ENCODE peak calls at places on chromosomes 11 and 22, in seven cellular contexts. One of them, this sample, is unnamed. For H3K4me1, the result is how much of the 10 kb centered on the place peaks cover.

GRCh38 chr11:57791321-57792059 is 29.9 kb downstream of the CTNND1 start:
- DNase-seq in neural progenitor cell: no peak
- DNase-seq in A673: no peak
- DNase-seq in fibroblast of lung: no peak
- DNase-seq in stomach: no peak
- DNase-seq in Panc1: no peak
- DNase-seq in adrenal gland: no peak
- DNase-seq in this sample: no peak

GRCh38 chr22:17980638-17981051 is 43.7 kb downstream of the MICAL3 start:
- DNase-seq in fibroblast of lung: peak
- DNase-seq in Panc1: no peak
- DNase-seq in stomach: peak
- DNase-seq in adrenal gland: peak
- DNase-seq in neural progenitor cell: peak
- DNase-seq in A673: peak
- DNase-seq in this sample: peak

GRCh38 chr11:15720460-15720859 is 605.7 kb downstream of the INSC start:
- DNase-seq in adrenal gland: no peak
- DNase-seq in stomach: no peak
- DNase-seq in A673: peak
- DNase-seq in fibroblast of lung: peak
- DNase-seq in neural progenitor cell: no peak
- DNase-seq in Panc1: no peak
- DNase-seq in this sample: no peak

GRCh38 chr11:126359431-126360048 is 4.1 kb downstream of the ST3GAL4 start:
- DNase-seq in Panc1: no peak
- DNase-seq in neural progenitor cell: no peak
- DNase-seq in fibroblast of lung: peak
- DNase-seq in adrenal gland: peak
- DNase-seq in A673: peak
- DNase-seq in stomach: no peak
- DNase-seq in this sample: peak

GRCh38 chr11:36373040-36374010 is 77.2 kb downstream of the PRR5L start:
- DNase-seq in stomach: no peak
- DNase-seq in neural progenitor cell: no peak
- DNase-seq in fibroblast of lung: no peak
- DNase-seq in adrenal gland: no peak
- DNase-seq in Panc1: no peak
- DNase-seq in A673: peak
- DNase-seq in this sample: no peak

GRCh38 chr11:20247540-20248138 is 87.4 kb upstream of the DBX1 start:
- DNase-seq in A673: no peak
- DNase-seq in stomach: no peak
- DNase-seq in fibroblast of lung: no peak
- DNase-seq in adrenal gland: no peak
- DNase-seq in neural progenitor cell: peak
- DNase-seq in Panc1: no peak
- DNase-seq in this sample: no peak

GRCh38 chr11:124602193-124602592 is 9.0 kb upstream of the PANX3 start:
- DNase-seq in adrenal gland: no peak
- DNase-seq in stomach: no peak
- DNase-seq in A673: no peak
- DNase-seq in neural progenitor cell: no peak
- DNase-seq in fibroblast of lung: no peak
- DNase-seq in Panc1: peak
- DNase-seq in this sample: no peak

GRCh38 chr11:128544625-128545024 is 42.7 kb downstream of the ETS1 start:
- DNase-seq in neural progenitor cell: peak
- DNase-seq in A673: peak
- DNase-seq in adrenal gland: no peak
- DNase-seq in fibroblast of lung: peak
- DNase-seq in stomach: no peak
- DNase-seq in Panc1: no peak
- DNase-seq in this sample: no peak

GRCh38 chr11:83648610-83649467 is 362.7 kb upstream of the CCDC90B start:
- DNase-seq in adrenal gland: no peak
- DNase-seq in Panc1: no peak
- DNase-seq in neural progenitor cell: peak
- DNase-seq in fibroblast of lung: no peak
- DNase-seq in A673: peak
- DNase-seq in stomach: no peak
- DNase-seq in this sample: no peak

GRCh38 chr11:26333906-26334305 is 2.0 kb downstream of the ANO3 start:
- DNase-seq in adrenal gland: no peak
- DNase-seq in A673: peak
- DNase-seq in Panc1: no peak
- DNase-seq in stomach: no peak
- DNase-seq in neural progenitor cell: no peak
- DNase-seq in fibroblast of lung: peak
- DNase-seq in this sample: no peak

GRCh38 chr11:45001466-45002165 is 50.9 kb upstream of the TP53I11 start:
- DNase-seq in adrenal gland: no peak
- DNase-seq in stomach: no peak
- DNase-seq in Panc1: no peak
- DNase-seq in fibroblast of lung: no peak
- DNase-seq in A673: no peak
- DNase-seq in neural progenitor cell: no peak
- DNase-seq in this sample: no peak

GRCh38 chr22:31082606-31083376 is 1.7 kb downstream of the SMTN start:
- DNase-seq in neural progenitor cell: peak
- DNase-seq in A673: peak
- DNase-seq in stomach: peak
- DNase-seq in fibroblast of lung: peak
- DNase-seq in adrenal gland: peak
- DNase-seq in Panc1: no peak
- DNase-seq in this sample: peak
- H3K4me1 ChIP-seq in neural progenitor cell: under half
- H3K4me1 ChIP-seq in A673: under half
- H3K4me1 ChIP-seq in stomach: half or more
- H3K4me1 ChIP-seq in fibroblast of lung: under half
- H3K4me1 ChIP-seq in adrenal gland: under half
- H3K4me1 ChIP-seq in Panc1: under half
- H3K4me1 ChIP-seq in this sample: under half

GRCh38 chr22:46735747-46736608 is 2.1 kb downstream of the CERK start:
- DNase-seq in fibroblast of lung: no peak
- DNase-seq in adrenal gland: no peak
- DNase-seq in stomach: no peak
- DNase-seq in A673: no peak
- DNase-seq in neural progenitor cell: peak
- DNase-seq in Panc1: no peak
- DNase-seq in this sample: peak
- H3K4me1 ChIP-seq in fibroblast of lung: under half
- H3K4me1 ChIP-seq in adrenal gland: half or more
- H3K4me1 ChIP-seq in stomach: half or more
- H3K4me1 ChIP-seq in A673: under half
- H3K4me1 ChIP-seq in neural progenitor cell: under half
- H3K4me1 ChIP-seq in Panc1: under half
- H3K4me1 ChIP-seq in this sample: half or more

GRCh38 chr22:29914991-29915390 is 32.0 kb downstream of the MTMR3 start:
- DNase-seq in Panc1: no peak
- DNase-seq in adrenal gland: no peak
- DNase-seq in neural progenitor cell: no peak
- DNase-seq in stomach: no peak
- DNase-seq in A673: no peak
- DNase-seq in fibroblast of lung: no peak
- DNase-seq in this sample: no peak
- H3K4me1 ChIP-seq in Panc1: under half
- H3K4me1 ChIP-seq in adrenal gland: under half
- H3K4me1 ChIP-seq in neural progenitor cell: under half
- H3K4me1 ChIP-seq in stomach: half or more
- H3K4me1 ChIP-seq in A673: under half
- H3K4me1 ChIP-seq in fibroblast of lung: under half
- H3K4me1 ChIP-seq in this sample: under half

DNA sequence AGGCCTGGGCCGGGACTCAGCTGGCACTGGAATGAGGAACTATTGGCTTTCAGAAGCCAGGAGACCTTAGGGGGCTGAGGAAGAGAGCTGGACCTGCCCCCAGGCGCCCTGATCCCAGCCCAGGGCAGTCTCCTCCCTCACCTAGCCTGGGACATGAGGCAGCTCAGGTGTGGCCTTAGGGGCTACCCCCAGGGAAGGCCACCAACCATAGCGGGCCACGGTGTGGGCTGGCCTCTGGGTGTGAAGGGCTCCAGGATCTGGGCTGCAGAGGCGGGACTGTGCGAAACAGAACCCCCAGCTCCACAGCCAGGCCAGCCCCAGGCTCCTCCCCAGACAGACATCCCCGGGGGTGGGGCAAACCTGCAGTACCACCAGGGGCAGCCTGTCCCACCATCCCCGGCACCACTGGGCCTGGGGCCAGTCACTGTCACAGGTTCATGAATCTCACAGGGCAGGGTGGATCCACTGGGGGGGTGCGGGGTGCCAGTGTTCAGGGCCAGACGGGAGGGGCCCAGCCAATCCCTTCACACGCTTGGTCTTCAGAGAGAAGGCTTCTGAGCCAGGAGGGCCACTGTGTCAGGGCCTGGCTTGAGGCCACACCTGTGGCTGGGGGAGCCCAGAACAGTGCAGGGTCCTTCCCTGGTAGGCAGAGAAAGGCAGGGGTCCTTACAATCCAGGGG is 3.5 kb downstream of the PLXNB2 start:
- DNase-seq in Panc1: no peak
- DNase-seq in A673: peak
- DNase-seq in stomach: peak
- DNase-seq in fibroblast of lung: no peak
- DNase-seq in neural progenitor cell: peak
- DNase-seq in adrenal gland: peak
- DNase-seq in this sample: peak
- H3K4me1 ChIP-seq in Panc1: half or more
- H3K4me1 ChIP-seq in A673: half or more
- H3K4me1 ChIP-seq in stomach: half or more
- H3K4me1 ChIP-seq in fibroblast of lung: half or more
- H3K4me1 ChIP-seq in neural progenitor cell: under half
- H3K4me1 ChIP-seq in adrenal gland: half or more
- H3K4me1 ChIP-seq in this sample: half or more

DNA sequence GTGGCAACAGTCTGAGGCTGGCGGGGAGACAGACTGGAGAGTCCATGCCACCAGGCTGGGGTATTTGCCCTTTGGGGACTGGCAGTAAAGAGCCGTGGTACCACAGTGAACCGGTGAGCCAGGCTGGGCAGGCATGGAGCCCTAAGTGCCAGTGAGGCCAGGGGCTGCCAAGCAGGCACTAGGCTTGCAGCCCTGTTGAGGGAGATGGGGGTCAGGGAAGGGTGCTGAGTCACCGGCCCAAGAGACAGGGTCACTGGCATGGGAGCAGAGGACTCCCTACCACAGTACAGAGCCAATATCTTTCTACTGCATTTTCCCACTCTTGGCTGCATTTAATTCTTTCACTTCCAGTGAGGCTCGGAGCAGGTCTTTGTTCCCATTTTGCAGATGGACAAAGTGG is 30.7 kb upstream of the TEF start:
- DNase-seq in neural progenitor cell: no peak
- DNase-seq in fibroblast of lung: no peak
- DNase-seq in Panc1: no peak
- DNase-seq in A673: no peak
- DNase-seq in adrenal gland: peak
- DNase-seq in stomach: no peak
- DNase-seq in this sample: no peak
- H3K4me1 ChIP-seq in neural progenitor cell: under half
- H3K4me1 ChIP-seq in fibroblast of lung: under half
- H3K4me1 ChIP-seq in Panc1: under half
- H3K4me1 ChIP-seq in A673: under half
- H3K4me1 ChIP-seq in adrenal gland: under half
- H3K4me1 ChIP-seq in stomach: under half
- H3K4me1 ChIP-seq in this sample: under half

DNA sequence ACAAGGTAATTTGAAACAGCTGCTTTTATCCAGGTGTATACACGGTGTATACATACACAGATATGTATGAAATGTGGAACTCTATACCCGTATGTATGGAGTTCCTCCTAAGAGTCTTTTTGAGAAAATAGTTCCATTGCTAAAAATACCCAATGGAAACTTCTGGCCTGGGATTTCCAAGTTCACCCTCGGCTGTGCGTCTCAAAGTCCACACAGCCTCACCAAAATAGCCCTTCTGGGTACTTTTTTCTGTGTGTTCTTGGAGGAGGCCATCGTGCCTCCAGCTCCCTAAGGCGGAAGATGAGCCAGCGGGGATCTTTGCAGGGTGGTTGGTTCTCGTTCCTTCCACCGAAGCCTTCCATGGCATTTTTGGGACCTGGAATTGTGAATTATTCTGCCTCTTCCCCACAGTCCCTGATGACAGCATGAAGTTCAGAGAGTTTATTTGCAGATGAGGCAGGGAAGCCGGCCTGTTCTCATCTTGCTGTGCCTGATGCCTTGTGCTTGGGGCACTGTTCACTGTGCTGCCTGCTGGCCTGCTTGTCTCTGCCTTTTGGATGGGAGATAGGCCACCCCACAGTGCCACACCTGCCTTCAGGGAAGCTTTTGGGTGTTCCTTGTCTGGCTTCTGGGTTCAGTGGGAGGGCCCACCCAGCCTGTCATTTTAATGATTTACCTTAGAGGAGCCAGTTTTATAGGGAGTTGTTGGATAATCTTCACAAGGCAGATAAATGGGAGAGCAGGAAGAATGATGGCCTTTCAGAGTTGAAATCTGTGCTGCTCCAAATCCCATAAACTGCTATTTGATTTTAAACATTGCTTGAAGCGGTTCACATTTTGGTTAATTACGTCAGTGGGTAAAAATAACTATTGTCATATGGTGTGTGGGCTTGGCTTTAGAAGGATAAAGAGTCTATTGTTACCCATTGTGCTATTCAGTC is 112.7 kb upstream of the OR4B1 start:
- DNase-seq in stomach: no peak
- DNase-seq in adrenal gland: no peak
- DNase-seq in fibroblast of lung: no peak
- DNase-seq in Panc1: no peak
- DNase-seq in neural progenitor cell: no peak
- DNase-seq in A673: no peak
- DNase-seq in this sample: no peak
- H3K4me1 ChIP-seq in stomach: under half
- H3K4me1 ChIP-seq in adrenal gland: under half
- H3K4me1 ChIP-seq in fibroblast of lung: under half
- H3K4me1 ChIP-seq in Panc1: under half
- H3K4me1 ChIP-seq in neural progenitor cell: under half
- H3K4me1 ChIP-seq in A673: under half
- H3K4me1 ChIP-seq in this sample: under half